ENCODE peak calls at places on chromosomes 16 and 17, in six cellular contexts. H, D, M, A, J and I are unnamed samples.

GRCh38 chr16:4152267-4152666 is 36.0 kb upstream of the ADCY9 start:
- DNase-seq in H (no peak), D (no peak), M (no peak), A (no peak), J (no peak), I (no peak)

GRCh38 chr17:81715872-81716673 is 4.0 kb downstream of the SLC25A10 start:
- DNase-seq in H (no peak), D (no peak), M (no peak), A (peak), J (no peak), I (no peak)

GRCh38 chr16:54411555-54411954 is 125.0 kb upstream of the IRX3 start:
- DNase-seq in H (no peak), D (peak), M (no peak), A (no peak), J (no peak), I (peak)

GRCh38 chr17:60231234-60231633 is 81.5 kb downstream of the CA4 start:
- DNase-seq in H (no peak), D (peak), M (no peak), A (no peak), J (peak), I (peak)

GRCh38 chr17:45950888-45951287 is 48.2 kb upstream of the STH start:
- DNase-seq in H (no peak), D (no peak), M (no peak), A (no peak), J (no peak), I (no peak)

GRCh38 chr17:59858167-59858790 is 34.5 kb downstream of the TUBD1 start:
- DNase-seq in H (no peak), D (no peak), M (no peak), A (no peak), J (no peak), I (no peak)

GRCh38 chr16:58678716-58679115 is 5.9 kb downstream of the SLC38A7 start:
- DNase-seq in H (no peak), D (peak), M (no peak), A (peak), J (peak), I (no peak)

GRCh38 chr16:80084614-80085013 is 456.2 kb upstream of the DYNLRB2 start:
- DNase-seq in H (no peak), D (peak), M (peak), A (peak), J (no peak), I (peak)

GRCh38 chr17:77783991-77784820 is 174.3 kb upstream of the TNRC6C start:
- DNase-seq in H (peak), D (no peak), M (no peak), A (no peak), J (no peak), I (no peak)

GRCh38 chr17:53032861-53033271 is 789.9 kb upstream of the KIF2B start:
- DNase-seq in H (no peak), D (peak), M (no peak), A (no peak), J (peak), I (peak)